ENCODE peak calls at places on chromosomes 12 and 14, in six cellular contexts. V is pancreas, I is MM.1S, K is uterus, C is brain microvascular endothelial cell, Z is colonic mucosa. P is an unnamed sample.

GRCh38 chr12:104219908-104220404 is 4.4 kb downstream of the TXNRD1 start:
- DNase-seq in V (peak; percentile 24), Z (peak; percentile 53), C (peak; percentile 82), I (no peak), K (no peak), P (peak; percentile 53)

GRCh38 chr12:89678225-89678624 is 30.4 kb downstream of the ATP2B1 start:
- DNase-seq in I (no peak), V (no peak), C (no peak), Z (no peak), K (no peak), P (no peak)

GRCh38 chr12:6614513-6615177 is 7.5 kb upstream of the CHD4 start:
- DNase-seq in K (no peak), I (no peak), V (no peak), Z (peak; percentile 61), C (no peak), P (no peak)

GRCh38 chr12:96219700-96220206 is 25.6 kb downstream of the ELK3 start:
- DNase-seq in K (no peak), Z (no peak), C (peak; percentile 98), V (no peak), I (no peak), P (peak; percentile 90)

GRCh38 chr12:100953217-100953616 is 158.6 kb downstream of the ANO4 start:
- DNase-seq in V (no peak), I (peak; percentile 80), K (no peak), C (no peak), Z (no peak), P (no peak)

GRCh38 chr14:104076743-104077142 is 8.8 kb upstream of the ASPG start:
- DNase-seq in Z (no peak), I (no peak), K (no peak), V (no peak), C (no peak), P (no peak)

GRCh38 chr12:110349521-110350151 is 53.9 kb downstream of the ANAPC7 start:
- DNase-seq in C (no peak), I (no peak), V (no peak), Z (no peak), K (no peak), P (no peak)

GRCh38 chr14:100405752-100406455 is 82.8 kb downstream of the SLC25A47 start:
- DNase-seq in I (no peak), Z (peak; percentile 59), K (no peak), V (peak; percentile 63), C (no peak), P (no peak)

GRCh38 chr12:128857173-128857770 is 4.0 kb downstream of the GLT1D1 start:
- DNase-seq in I (no peak), V (no peak), Z (no peak), C (no peak), K (no peak), P (no peak)

GRCh38 chr12:65728913-65729793 is 95.1 kb upstream of the HMGA2 start:
- DNase-seq in Z (no peak), I (no peak), V (no peak), K (no peak), C (no peak), P (no peak)

GRCh38 chr12:122106891-122107660 is 28.5 kb downstream of the MLXIP start:
- DNase-seq in K (no peak), Z (peak; percentile 82), V (no peak), I (no peak), C (peak; percentile 62), P (no peak)

GRCh38 chr12:29350080-29350479 is 30.9 kb downstream of the ERGIC2 start:
- DNase-seq in C (peak; percentile 4), I (no peak), V (no peak), Z (no peak), K (no peak), P (peak; percentile 31)

GRCh38 chr14:102094101-102094500 is 7.3 kb upstream of the HSP90AA1 start:
- DNase-seq in Z (no peak), I (no peak), C (no peak), V (no peak), K (no peak), P (no peak)

GRCh38 chr12:52070243-52070925 is 606 bp downstream of the ATG101 start:
- DNase-seq in K (no peak), I (no peak), C (no peak), V (no peak), Z (no peak), P (no peak)

GRCh38 chr12:49055092-49055491 is 5.5 kb downstream of the KMT2D start:
- DNase-seq in K (no peak), C (no peak), Z (no peak), I (no peak), V (no peak), P (no peak)

GRCh38 chr12:92194566-92194965 is 48.9 kb upstream of the BTG1 start:
- DNase-seq in V (no peak), C (no peak), I (no peak), Z (no peak), K (no peak), P (no peak)

GRCh38 chr12:108618079-108618952 is 15.4 kb downstream of the SELPLG start:
- DNase-seq in I (peak; percentile 83), Z (peak; percentile 81), C (peak; percentile 73), V (peak; percentile 79), K (peak; percentile 80), P (no peak)

GRCh38 chr12:96809522-96809921 is 97.5 kb upstream of the NEDD1 start:
- DNase-seq in V (no peak), I (peak; percentile 32), K (no peak), Z (no peak), C (no peak), P (no peak)

GRCh38 chr12:24778486-24779304 is 170.2 kb downstream of the BCAT1 start:
- DNase-seq in K (no peak), Z (no peak), V (no peak), C (peak; percentile 42), I (peak; percentile 41), P (no peak)

GRCh38 chr12:18629916-18630315 is 107.9 kb downstream of the PLCZ1 start:
- DNase-seq in I (no peak), V (no peak), K (no peak), Z (no peak), C (no peak), P (no peak)

GRCh38 chr12:20120296-20120695 is 248.0 kb upstream of the PDE3A start:
- DNase-seq in C (peak; percentile 9), K (no peak), Z (no peak), I (no peak), V (no peak), P (no peak)

GRCh38 chr14:59481407-59482119 is 2.6 kb downstream of the L3HYPDH start:
- DNase-seq in Z (no peak), V (no peak), C (no peak), K (no peak), I (no peak), P (no peak)

DNA sequence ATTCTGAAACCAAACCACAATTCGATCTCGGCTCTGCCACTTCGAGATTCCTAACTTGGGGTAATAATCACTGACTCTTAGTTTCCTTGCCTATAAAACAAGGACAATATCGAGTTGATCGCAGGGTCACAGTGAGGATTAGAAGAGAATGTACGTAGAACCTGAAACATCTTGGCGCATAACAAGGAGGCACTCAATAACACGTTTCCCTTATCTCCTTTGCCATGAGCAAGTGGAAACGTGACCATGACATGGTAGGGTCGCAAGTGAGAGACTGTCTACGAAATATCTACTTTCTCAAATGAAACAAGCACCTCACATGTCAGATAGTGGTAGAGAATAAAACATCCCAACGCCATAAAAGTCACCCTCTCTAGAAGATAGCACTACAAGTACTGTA is 2.3 kb downstream of the DICER1 start:
- DNase-seq in V (no peak), C (no peak), K (no peak), I (no peak), Z (no peak), P (no peak)
- H3K4me3 ChIP-seq in V (peak overlapping the region; percentile 75), C (no peak overlapping the region), K (no peak overlapping the region), I (no peak overlapping the region), Z (no peak overlapping the region), P (no peak overlapping the region)

GRCh38 chr14:85535316-85535715 is 5.4 kb downstream of the FLRT2 start:
- DNase-seq in V (no peak), I (no peak), K (no peak), Z (no peak), C (no peak), P (no peak)

GRCh38 chr14:85536835-85537195 is 6.9 kb downstream of the FLRT2 start:
- DNase-seq in Z (no peak), V (no peak), C (no peak), I (no peak), K (no peak), P (no peak)

GRCh38 chr14:85534914-85535313 is 5.0 kb downstream of the FLRT2 start:
- DNase-seq in C (no peak), I (no peak), K (no peak), V (no peak), Z (no peak), P (no peak)

GRCh38 chr14:85537526-85537925 is 7.6 kb downstream of the FLRT2 start:
- DNase-seq in I (no peak), V (no peak), C (no peak), K (no peak), Z (no peak), P (no peak)

GRCh38 chr14:85535916-85536834 is 6.2 kb downstream of the FLRT2 start:
- DNase-seq in I (no peak), V (no peak), K (peak; percentile 44), Z (no peak), C (no peak), P (no peak)
- TF ChIP-seq CTCF in I (no peak), V (peak; percentile 36), K (peak; percentile 39), Z (no peak), C (peak; percentile 29), P (peak; percentile 54)

DNA sequence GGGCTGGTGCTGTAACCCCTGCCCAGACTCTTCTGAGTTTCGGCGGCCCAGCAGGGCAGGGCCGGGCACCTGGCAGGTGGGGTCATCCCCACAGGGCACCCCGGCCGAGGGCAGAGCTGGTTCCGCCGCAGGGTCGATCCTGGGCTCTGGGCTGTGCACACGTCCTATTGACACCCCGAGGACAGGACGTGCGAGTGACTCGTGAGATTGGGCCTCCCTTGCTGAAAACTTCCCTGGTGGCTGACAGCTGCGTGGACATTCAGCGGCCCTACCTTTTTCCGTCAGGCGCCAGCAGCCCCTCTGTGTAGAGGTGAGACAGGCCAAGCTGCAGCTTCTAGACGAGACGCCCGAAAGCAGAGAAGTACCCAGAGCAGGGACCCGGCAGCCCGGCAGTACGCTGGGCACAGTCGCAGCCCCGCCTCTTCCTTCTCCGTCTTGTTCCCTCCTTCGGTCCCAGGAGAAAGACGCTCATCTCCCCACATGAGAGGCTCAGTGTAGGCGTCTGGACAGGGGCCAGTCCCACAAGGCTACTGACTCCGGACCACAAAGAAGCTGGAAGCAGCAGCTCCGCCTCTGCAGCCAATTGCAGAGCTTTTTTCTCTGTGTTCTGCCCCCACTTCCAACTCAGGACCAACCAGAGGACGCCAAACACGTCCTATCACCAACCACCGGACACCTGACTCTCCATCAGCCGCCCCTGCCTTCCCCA is at the start of gene LRCOL1:
- DNase-seq in C (peak; percentile 90), I (no peak), Z (no peak), K (no peak), V (no peak), P (no peak)
- H3K4me3 ChIP-seq in C (peak within 1 kb of the TSS; percentile 33), I (no peak within 1 kb of the TSS), Z (no peak within 1 kb of the TSS), K (no peak within 1 kb of the TSS), V (no peak within 1 kb of the TSS), P (peak within 1 kb of the TSS; percentile 14)

DNA sequence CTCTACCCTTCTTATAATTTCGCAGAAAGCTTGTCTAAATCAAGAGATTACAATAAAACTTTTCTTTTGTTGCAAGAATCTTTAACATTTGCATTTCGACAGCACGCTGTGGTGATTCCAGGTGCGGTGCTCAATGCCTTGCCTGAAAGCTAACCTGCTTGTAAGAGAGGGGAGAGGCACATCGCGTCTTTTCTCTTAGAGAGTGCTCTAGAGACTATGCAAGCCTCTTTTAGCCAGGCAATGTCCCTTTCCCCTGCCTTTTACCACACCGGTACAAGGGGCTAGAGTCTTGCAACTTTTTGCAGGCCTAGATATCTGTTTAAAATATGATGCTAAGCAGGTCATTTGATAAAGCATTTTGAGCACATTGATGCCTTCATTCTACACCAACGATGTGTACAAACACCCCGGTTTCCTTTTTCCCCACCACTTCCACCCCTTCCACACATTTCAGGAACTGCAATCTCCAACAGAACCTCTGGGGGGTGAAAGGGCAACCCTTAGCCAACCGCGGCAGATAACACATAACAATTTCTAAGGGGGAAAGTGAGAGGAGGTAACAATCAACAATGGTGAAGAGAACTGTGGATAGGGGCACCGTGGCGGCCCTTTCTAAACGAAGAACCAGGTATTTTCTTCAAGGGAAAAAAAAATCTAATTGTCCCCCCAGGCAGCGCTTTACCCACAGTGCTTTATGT is 1.3 kb downstream of the KITLG start:
- DNase-seq in K (no peak), V (peak; percentile 32), I (no peak), Z (peak; percentile 78), C (peak; percentile 11), P (no peak)
- TF ChIP-seq CTCF in K (peak; percentile 43), V (peak; percentile 38), I (no peak), Z (peak; percentile 37), C (peak; percentile 63), P (peak; percentile 56)